ENCODE peak calls at places on chromosome 21, in five cellular contexts. H is endodermal cell; P is activated CD4-positive, CD25-positive, alpha-beta regulatory T cell; D is stimulated activated CD8-positive, alpha-beta memory T cell treated with anti-CD3 and anti-CD28 coated beads, Interleukin-15, amount 100 ng/mL, for 4 hours; U is AG09319. G is an unnamed sample.

GRCh38 chr21:19461481-19462205 is 1058.1 kb upstream of the TMPRSS15 start:
- DNase-seq in H (no peak), P (no peak), D (no peak), U (no peak), G (no peak)

GRCh38 chr21:16117851-16118592 is 388.2 kb downstream of the USP25 start:
- DNase-seq in H (no peak), P (no peak), D (no peak), U (peak; percentile 68), G (no peak)

GRCh38 chr21:33780631-33781030 is 135.0 kb downstream of the ATP5PO start:
- DNase-seq in H (no peak), P (no peak), D (no peak), U (no peak), G (no peak)

GRCh38 chr21:36200089-36200561 is 43.5 kb downstream of the DOP1B start:
- DNase-seq in H (no peak), P (no peak), D (no peak), U (no peak), G (no peak)

GRCh38 chr21:16115461-16115860 is 385.7 kb downstream of the USP25 start:
- DNase-seq in H (no peak), P (no peak), D (no peak), U (no peak), G (no peak)

GRCh38 chr21:38987551-38988210 is 182.0 kb downstream of the ETS2 start:
- DNase-seq in H (no peak), P (no peak), D (no peak), U (no peak), G (no peak)

GRCh38 chr21:45639206-45640000 is 4.1 kb upstream of the PCBP3 start:
- DNase-seq in H (no peak), P (no peak), D (no peak), U (no peak), G (no peak)

GRCh38 chr21:14553422-14553821 is 7.3 kb upstream of the SAMSN1 start:
- DNase-seq in H (no peak), P (no peak), D (no peak), U (no peak), G (no peak)

GRCh38 chr21:46253610-46254124 is 25.1 kb upstream of the LSS start:
- DNase-seq in H (no peak), P (no peak), D (no peak), U (no peak), G (no peak)

GRCh38 chr21:34109075-34109474 is 35.7 kb downstream of the MRPS6 start:
- DNase-seq in H (no peak), P (no peak), D (no peak), U (no peak), G (no peak)

GRCh38 chr21:31176080-31176551 is 137.8 kb upstream of the KRTAP19-8 start:
- DNase-seq in H (no peak), P (no peak), D (no peak), U (no peak), G (no peak)

GRCh38 chr21:35011681-35012080 is 37.4 kb downstream of the RUNX1 start:
- DNase-seq in H (peak; percentile 2), P (no peak), D (no peak), U (no peak), G (no peak)

GRCh38 chr21:38308010-38308784 is 51.4 kb downstream of the KCNJ15 start:
- DNase-seq in H (no peak), P (no peak), D (no peak), U (no peak), G (no peak)

GRCh38 chr21:38303300-38303699 is 46.5 kb downstream of the KCNJ15 start:
- DNase-seq in H (no peak), P (no peak), D (no peak), U (no peak), G (no peak)

GRCh38 chr21:37564341-37564923 is 197.9 kb downstream of the DYRK1A start:
- DNase-seq in H (peak; percentile 83), P (peak; percentile 58), D (peak; percentile 95), U (peak; percentile 62), G (peak; percentile 64)

GRCh38 chr21:45977396-45977795 is 4.2 kb upstream of the COL6A1 start:
- DNase-seq in H (peak; percentile 75), P (no peak), D (no peak), U (no peak), G (peak; percentile 71)

GRCh38 chr21:41435728-41436127 is 9.7 kb downstream of the MX1 start:
- DNase-seq in H (no peak), P (no peak), D (no peak), U (no peak), G (no peak)

G was measured in H9.